ENCODE peak calls at places on chromosomes 6 and 20, in six cellular contexts. One of them, this sample, is unnamed.

GRCh38 chr6:158609455-158610155 is 34.9 kb downstream of the DYNLT1 start:
- DNase-seq in astrocyte: no peak
- DNase-seq in CD4-positive, alpha-beta memory T cell: no peak
- DNase-seq in heart left ventricle: no peak
- DNase-seq in cardiac muscle cell: no peak
- DNase-seq in prostate gland: no peak
- DNase-seq in this sample: no peak

GRCh38 chr6:112176175-112176574 is 78.2 kb downstream of the LAMA4 start:
- DNase-seq in cardiac muscle cell: no peak
- DNase-seq in heart left ventricle: no peak
- DNase-seq in prostate gland: no peak
- DNase-seq in astrocyte: no peak
- DNase-seq in CD4-positive, alpha-beta memory T cell: no peak
- DNase-seq in this sample: no peak

GRCh38 chr6:35716798-35717197 is 20.0 kb upstream of the ARMC12 start:
- DNase-seq in astrocyte: no peak
- DNase-seq in prostate gland: no peak
- DNase-seq in cardiac muscle cell: no peak
- DNase-seq in heart left ventricle: no peak
- DNase-seq in CD4-positive, alpha-beta memory T cell: no peak
- DNase-seq in this sample: no peak

GRCh38 chr20:4989570-4989969 is 11.7 kb downstream of the SLC23A2 start:
- DNase-seq in heart left ventricle: no peak
- DNase-seq in prostate gland: no peak
- DNase-seq in astrocyte: no peak
- DNase-seq in cardiac muscle cell: no peak
- DNase-seq in CD4-positive, alpha-beta memory T cell: no peak
- DNase-seq in this sample: no peak

GRCh38 chr6:129638055-129639019 is 71.6 kb downstream of the ARHGAP18 start:
- DNase-seq in cardiac muscle cell: peak; percentile 91
- DNase-seq in CD4-positive, alpha-beta memory T cell: no peak
- DNase-seq in astrocyte: peak; percentile 71
- DNase-seq in prostate gland: no peak
- DNase-seq in heart left ventricle: no peak
- DNase-seq in this sample: no peak

GRCh38 chr6:39377530-39377929 is 55.0 kb upstream of the KCNK16 start:
- DNase-seq in heart left ventricle: peak; percentile 59
- DNase-seq in astrocyte: peak; percentile 51
- DNase-seq in cardiac muscle cell: peak; percentile 88
- DNase-seq in CD4-positive, alpha-beta memory T cell: no peak
- DNase-seq in prostate gland: peak; percentile 26
- DNase-seq in this sample: no peak

GRCh38 chr6:41747256-41748101 is at the start of gene PGC:
- DNase-seq in prostate gland: peak; percentile 85
- DNase-seq in CD4-positive, alpha-beta memory T cell: no peak
- DNase-seq in astrocyte: no peak
- DNase-seq in cardiac muscle cell: peak; percentile 61
- DNase-seq in heart left ventricle: no peak
- DNase-seq in this sample: no peak

GRCh38 chr6:11275598-11275997 is 43.1 kb upstream of the NEDD9 start:
- DNase-seq in CD4-positive, alpha-beta memory T cell: peak; percentile 38
- DNase-seq in prostate gland: no peak
- DNase-seq in cardiac muscle cell: no peak
- DNase-seq in heart left ventricle: no peak
- DNase-seq in astrocyte: no peak
- DNase-seq in this sample: peak; percentile 20

GRCh38 chr6:107618672-107619071 is 128.8 kb downstream of the SOBP start:
- DNase-seq in astrocyte: no peak
- DNase-seq in CD4-positive, alpha-beta memory T cell: peak; percentile 62
- DNase-seq in heart left ventricle: no peak
- DNase-seq in cardiac muscle cell: no peak
- DNase-seq in prostate gland: no peak
- DNase-seq in this sample: peak; percentile 48

GRCh38 chr6:41477572-41477971 is 68.6 kb upstream of the FOXP4 start:
- DNase-seq in CD4-positive, alpha-beta memory T cell: no peak
- DNase-seq in heart left ventricle: no peak
- DNase-seq in astrocyte: no peak
- DNase-seq in prostate gland: no peak
- DNase-seq in cardiac muscle cell: peak; percentile 56
- DNase-seq in this sample: no peak

GRCh38 chr6:3259491-3259958 is 778 bp downstream of the PSMG4 start:
- DNase-seq in CD4-positive, alpha-beta memory T cell: peak; percentile 24
- DNase-seq in cardiac muscle cell: peak; percentile 31
- DNase-seq in prostate gland: no peak
- DNase-seq in astrocyte: peak; percentile 16
- DNase-seq in heart left ventricle: no peak
- DNase-seq in this sample: no peak

GRCh38 chr20:44849712-44850111 is 35.8 kb upstream of the YWHAB start:
- DNase-seq in CD4-positive, alpha-beta memory T cell: no peak
- DNase-seq in cardiac muscle cell: no peak
- DNase-seq in heart left ventricle: no peak
- DNase-seq in astrocyte: no peak
- DNase-seq in prostate gland: no peak
- DNase-seq in this sample: no peak

GRCh38 chr20:44850272-44850671 is 35.2 kb upstream of the YWHAB start:
- DNase-seq in heart left ventricle: no peak
- DNase-seq in prostate gland: no peak
- DNase-seq in cardiac muscle cell: no peak
- DNase-seq in CD4-positive, alpha-beta memory T cell: no peak
- DNase-seq in astrocyte: no peak
- DNase-seq in this sample: no peak

GRCh38 chr20:44851545-44851944 is 34.0 kb upstream of the YWHAB start:
- DNase-seq in heart left ventricle: no peak
- DNase-seq in CD4-positive, alpha-beta memory T cell: no peak
- DNase-seq in astrocyte: no peak
- DNase-seq in prostate gland: peak; percentile 33
- DNase-seq in cardiac muscle cell: no peak
- DNase-seq in this sample: no peak

GRCh38 chr20:44848254-44849015 is 37.1 kb upstream of the YWHAB start:
- DNase-seq in astrocyte: no peak
- DNase-seq in prostate gland: no peak
- DNase-seq in CD4-positive, alpha-beta memory T cell: no peak
- DNase-seq in cardiac muscle cell: no peak
- DNase-seq in heart left ventricle: no peak
- DNase-seq in this sample: no peak

DNA sequence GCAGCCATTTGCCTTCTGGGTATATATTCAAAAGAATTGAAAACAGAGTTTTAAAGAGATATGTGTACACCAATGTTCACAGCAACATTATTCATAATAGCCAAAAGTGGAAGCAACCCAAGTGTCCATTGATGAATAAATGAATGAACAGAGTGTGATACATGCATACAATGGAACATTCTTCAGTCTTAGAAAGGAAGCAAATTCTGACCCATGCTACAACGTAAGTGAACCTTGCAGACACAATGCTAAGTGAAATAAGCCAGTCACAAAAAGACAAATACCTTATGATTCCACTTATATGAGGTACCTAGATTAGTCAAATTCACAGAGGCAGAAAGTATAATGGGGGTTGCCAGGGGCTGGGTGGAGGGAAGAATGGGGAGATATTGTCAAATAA is 34.6 kb upstream of the YWHAB start:
- DNase-seq in prostate gland: no peak
- DNase-seq in CD4-positive, alpha-beta memory T cell: no peak
- DNase-seq in astrocyte: no peak
- DNase-seq in heart left ventricle: no peak
- DNase-seq in cardiac muscle cell: no peak
- DNase-seq in this sample: no peak
- H3K4me1 ChIP-seq in prostate gland: no peaks in the 10 kb centered on the region
- H3K4me1 ChIP-seq in CD4-positive, alpha-beta memory T cell: no peaks in the 10 kb centered on the region
- H3K4me1 ChIP-seq in astrocyte: no peaks in the 10 kb centered on the region
- H3K4me1 ChIP-seq in heart left ventricle: no peaks in the 10 kb centered on the region
- H3K4me1 ChIP-seq in cardiac muscle cell: no peaks in the 10 kb centered on the region
- H3K4me1 ChIP-seq in this sample: no peaks in the 10 kb centered on the region

GRCh38 chr6:132052096-132052495 is 100.9 kb upstream of the CCN2 start:
- DNase-seq in prostate gland: no peak
- DNase-seq in CD4-positive, alpha-beta memory T cell: no peak
- DNase-seq in cardiac muscle cell: no peak
- DNase-seq in heart left ventricle: no peak
- DNase-seq in astrocyte: no peak
- DNase-seq in this sample: no peak

GRCh38 chr6:132058975-132059374 is 107.8 kb upstream of the CCN2 start:
- DNase-seq in heart left ventricle: no peak
- DNase-seq in CD4-positive, alpha-beta memory T cell: no peak
- DNase-seq in prostate gland: no peak
- DNase-seq in cardiac muscle cell: peak; percentile 32
- DNase-seq in astrocyte: no peak
- DNase-seq in this sample: no peak

GRCh38 chr6:132054525-132054924 is 103.4 kb upstream of the CCN2 start:
- DNase-seq in prostate gland: no peak
- DNase-seq in heart left ventricle: no peak
- DNase-seq in cardiac muscle cell: no peak
- DNase-seq in astrocyte: peak; percentile 76
- DNase-seq in CD4-positive, alpha-beta memory T cell: no peak
- DNase-seq in this sample: no peak

DNA sequence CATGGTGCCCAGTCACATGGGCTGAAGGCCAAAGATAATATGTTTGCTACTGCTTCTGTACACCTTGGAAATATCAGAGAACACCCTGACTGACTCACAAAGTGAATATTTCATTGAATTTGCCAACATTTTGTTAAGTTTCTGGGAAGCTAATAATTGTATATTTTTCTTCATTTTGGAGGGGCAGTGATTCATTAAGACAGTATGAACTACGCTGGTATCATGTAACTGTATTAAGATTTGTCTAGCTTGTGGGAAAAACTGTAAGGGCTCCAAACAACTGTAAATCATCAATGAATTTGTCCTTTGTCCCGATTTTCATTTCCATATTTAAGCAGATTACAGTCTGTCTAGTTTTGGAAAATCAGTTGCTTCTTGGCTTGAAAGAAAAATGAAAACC is 102.4 kb upstream of the CCN2 start:
- DNase-seq in astrocyte: peak; percentile 82
- DNase-seq in prostate gland: no peak
- DNase-seq in heart left ventricle: no peak
- DNase-seq in cardiac muscle cell: no peak
- DNase-seq in CD4-positive, alpha-beta memory T cell: no peak
- DNase-seq in this sample: no peak
- H3K9me3 ChIP-seq in astrocyte: no peaks in the 10 kb centered on the region
- H3K9me3 ChIP-seq in prostate gland: no peaks in the 10 kb centered on the region
- H3K9me3 ChIP-seq in heart left ventricle: peaks cover 16% of the 10 kb centered on the region
- H3K9me3 ChIP-seq in cardiac muscle cell: no peaks in the 10 kb centered on the region
- H3K9me3 ChIP-seq in CD4-positive, alpha-beta memory T cell: no peaks in the 10 kb centered on the region
- H3K9me3 ChIP-seq in this sample: no peaks in the 10 kb centered on the region

DNA sequence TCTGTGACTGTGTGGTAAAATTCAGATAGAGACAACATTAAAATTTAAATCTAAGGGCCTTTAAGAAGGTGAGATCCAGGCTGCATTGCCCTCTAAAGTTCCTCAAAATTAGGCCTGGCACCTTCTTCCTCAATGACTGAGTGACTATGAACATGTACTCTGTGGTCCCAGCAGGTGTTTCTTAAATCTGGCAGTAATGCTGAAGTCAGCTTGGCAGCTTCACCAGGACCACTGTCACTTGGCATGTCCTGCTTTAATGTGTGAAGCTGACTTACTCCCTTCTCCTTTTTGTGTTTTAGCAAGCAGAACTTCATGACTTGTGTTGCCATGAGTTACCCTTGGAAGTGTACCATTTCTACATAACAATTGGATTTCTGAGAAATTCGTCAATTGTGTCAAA is 141.7 kb downstream of the NKAIN2 start:
- DNase-seq in prostate gland: no peak
- DNase-seq in cardiac muscle cell: no peak
- DNase-seq in heart left ventricle: no peak
- DNase-seq in CD4-positive, alpha-beta memory T cell: no peak
- DNase-seq in astrocyte: no peak
- DNase-seq in this sample: no peak
- H3K27ac ChIP-seq in prostate gland: no peak overlapping the region
- H3K27ac ChIP-seq in cardiac muscle cell: no peak overlapping the region
- H3K27ac ChIP-seq in heart left ventricle: no peak overlapping the region
- H3K27ac ChIP-seq in CD4-positive, alpha-beta memory T cell: no peak overlapping the region
- H3K27ac ChIP-seq in astrocyte: no peak overlapping the region
- H3K27ac ChIP-seq in this sample: no peak overlapping the region

GRCh38 chr6:4635666-4636065 is 140.5 kb upstream of the CDYL start:
- DNase-seq in heart left ventricle: no peak
- DNase-seq in astrocyte: no peak
- DNase-seq in cardiac muscle cell: peak; percentile 71
- DNase-seq in CD4-positive, alpha-beta memory T cell: no peak
- DNase-seq in prostate gland: no peak
- DNase-seq in this sample: no peak

GRCh38 chr6:4636141-4636880 is 139.9 kb upstream of the CDYL start:
- DNase-seq in prostate gland: no peak
- DNase-seq in heart left ventricle: no peak
- DNase-seq in CD4-positive, alpha-beta memory T cell: no peak
- DNase-seq in cardiac muscle cell: no peak
- DNase-seq in astrocyte: no peak
- DNase-seq in this sample: no peak

GRCh38 chr6:4638641-4639040 is 137.6 kb upstream of the CDYL start:
- DNase-seq in prostate gland: no peak
- DNase-seq in astrocyte: no peak
- DNase-seq in heart left ventricle: no peak
- DNase-seq in CD4-positive, alpha-beta memory T cell: no peak
- DNase-seq in cardiac muscle cell: no peak
- DNase-seq in this sample: no peak

GRCh38 chr6:4636881-4637224 is 139.4 kb upstream of the CDYL start:
- DNase-seq in cardiac muscle cell: no peak
- DNase-seq in prostate gland: no peak
- DNase-seq in astrocyte: no peak
- DNase-seq in heart left ventricle: no peak
- DNase-seq in CD4-positive, alpha-beta memory T cell: no peak
- DNase-seq in this sample: no peak

GRCh38 chr6:4637691-4638433 is 138.3 kb upstream of the CDYL start:
- DNase-seq in CD4-positive, alpha-beta memory T cell: no peak
- DNase-seq in heart left ventricle: no peak
- DNase-seq in astrocyte: peak; percentile 79
- DNase-seq in prostate gland: no peak
- DNase-seq in cardiac muscle cell: peak; percentile 53
- DNase-seq in this sample: no peak
- H3K4me1 ChIP-seq in CD4-positive, alpha-beta memory T cell: no peaks in the 10 kb centered on the region
- H3K4me1 ChIP-seq in heart left ventricle: no peaks in the 10 kb centered on the region
- H3K4me1 ChIP-seq in astrocyte: no peaks in the 10 kb centered on the region
- H3K4me1 ChIP-seq in prostate gland: no peaks in the 10 kb centered on the region
- H3K4me1 ChIP-seq in cardiac muscle cell: no peaks in the 10 kb centered on the region
- H3K4me1 ChIP-seq in this sample: no peaks in the 10 kb centered on the region